ENCODE peak calls at places on chromosome 22, in eight cellular contexts. G is COR-L47; H is coronary artery; U is neuronal stem cell; W is activated CD4-positive, CD25-positive, alpha-beta regulatory T cell; C is activated CD4-positive, alpha-beta T cell treated with anti-CD3 and anti-CD28 coated beads, Interleukin-2, amount 10 ng/mL, durations not matched to agents 7 days and 5 days; P is HS-5; Q is OCI-M1. J is an unnamed sample.

GRCh38 chr22:45644714-45645113 is 26.9 kb upstream of the ATXN10 start:
- DNase-seq in G (no peak), H (no peak), U (no peak), W (no peak), C (no peak), P (no peak), Q (no peak), J (no peak)

GRCh38 chr22:46761539-46762237 is 762 bp upstream of the TBC1D22A start:
- DNase-seq in G (no peak), H (no peak), U (peak; percentile 23), W (no peak), C (no peak), P (no peak), Q (no peak), J (no peak)

GRCh38 chr22:23555118-23555517 is 25.0 kb downstream of the IGLL1 start:
- DNase-seq in G (no peak), H (no peak), U (no peak), W (no peak), C (no peak), P (no peak), Q (no peak), J (no peak)

GRCh38 chr22:42074153-42074750 is at the start of gene PHETA2:
- DNase-seq in G (no peak), H (no peak), U (no peak), W (peak; percentile 23), C (peak; percentile 58), P (no peak), Q (no peak), J (no peak)

GRCh38 chr22:38923463-38924196 is 33.8 kb upstream of the APOBEC3A start:
- DNase-seq in G (no peak), H (peak; percentile 82), U (no peak), W (no peak), C (no peak), P (peak; percentile 36), Q (no peak), J (no peak)

GRCh38 chr22:37132773-37133172 is 16.9 kb downstream of the IL2RB start:
- DNase-seq in G (no peak), H (no peak), U (no peak), W (no peak), C (no peak), P (no peak), Q (no peak), J (no peak)

GRCh38 chr22:18095101-18095805 is 15.4 kb upstream of the TUBA8 start:
- DNase-seq in G (no peak), H (no peak), U (no peak), W (no peak), C (no peak), P (no peak), Q (no peak), J (no peak)

GRCh38 chr22:44758354-44758969 is 6.1 kb downstream of the ARHGAP8 start:
- DNase-seq in G (peak; percentile 15), H (no peak), U (no peak), W (no peak), C (no peak), P (peak; percentile 32), Q (no peak), J (no peak)

GRCh38 chr22:26590525-26590858 is 560 bp upstream of the TPST2 start:
- DNase-seq in G (no peak), H (no peak), U (no peak), W (no peak), C (no peak), P (no peak), Q (no peak), J (no peak)

GRCh38 chr22:46574438-46574992 is 37.1 kb upstream of the CELSR1 start:
- DNase-seq in G (no peak), H (no peak), U (no peak), W (no peak), C (no peak), P (no peak), Q (no peak), J (no peak)

GRCh38 chr22:41576877-41577276 is 12.8 kb downstream of the PMM1 start:
- DNase-seq in G (peak; percentile 28), H (no peak), U (peak; percentile 39), W (no peak), C (peak; percentile 56), P (no peak), Q (peak; percentile 87), J (no peak)

GRCh38 chr22:47736166-47737034 is 974.0 kb downstream of the TBC1D22A start:
- DNase-seq in G (no peak), H (no peak), U (no peak), W (no peak), C (no peak), P (no peak), Q (no peak), J (no peak)

GRCh38 chr22:43180670-43181069 is 6.3 kb downstream of the TTLL12 start:
- DNase-seq in G (no peak), H (no peak), U (no peak), W (no peak), C (no peak), P (no peak), Q (no peak), J (no peak)

GRCh38 chr22:31089101-31090100 is 8.3 kb downstream of the SMTN start:
- DNase-seq in G (no peak), H (peak; percentile 77), U (no peak), W (peak; percentile 23), C (peak; percentile 28), P (no peak), Q (peak; percentile 58), J (no peak)

GRCh38 chr22:48891688-48892380 is 935.8 kb downstream of the BRD1 start:
- DNase-seq in G (no peak), H (no peak), U (no peak), W (no peak), C (no peak), P (no peak), Q (no peak), J (no peak)

GRCh38 chr22:28442951-28443876 is 236.4 kb downstream of the TTC28 start:
- DNase-seq in G (no peak), H (no peak), U (peak; percentile 39), W (no peak), C (peak; percentile 36), P (no peak), Q (peak; percentile 63), J (peak; percentile 58)

GRCh38 chr22:46894081-46894671 is 131.7 kb downstream of the TBC1D22A start:
- DNase-seq in G (no peak), H (no peak), U (no peak), W (no peak), C (no peak), P (no peak), Q (no peak), J (no peak)

GRCh38 chr22:30279932-30280331 is 9.4 kb downstream of the CASTOR1 start:
- DNase-seq in G (no peak), H (no peak), U (no peak), W (no peak), C (no peak), P (no peak), Q (no peak), J (no peak)

GRCh38 chr22:30104501-30105156 is 24.4 kb downstream of the HORMAD2 start:
- DNase-seq in G (no peak), H (no peak), U (no peak), W (no peak), C (peak; percentile 46), P (no peak), Q (no peak), J (no peak)

GRCh38 chr22:46638601-46639431 is 18.6 kb downstream of the GRAMD4 start:
- DNase-seq in G (no peak), H (no peak), U (no peak), W (no peak), C (no peak), P (no peak), Q (no peak), J (no peak)

GRCh38 chr22:49618689-49618953 is 209.1 kb downstream of the BRD1 start:
- DNase-seq in G (no peak), H (no peak), U (no peak), W (no peak), C (no peak), P (no peak), Q (no peak), J (no peak)

GRCh38 chr22:22720201-22720723 is 75.8 kb downstream of the GGTLC2 start:
- DNase-seq in G (peak; percentile 26), H (peak; percentile 35), U (peak; percentile 21), W (no peak), C (peak; percentile 39), P (no peak), Q (peak; percentile 97), J (peak; percentile 25)

GRCh38 chr22:19492504-19493174 is 12.9 kb downstream of the CDC45 start:
- DNase-seq in G (no peak), H (no peak), U (no peak), W (no peak), C (no peak), P (no peak), Q (no peak), J (no peak)

GRCh38 chr22:32905400-32905799 is 103.9 kb downstream of the TIMP3 start:
- DNase-seq in G (no peak), H (no peak), U (no peak), W (no peak), C (no peak), P (no peak), Q (peak; percentile 38), J (no peak)

GRCh38 chr22:37381489-37381888 is 45.8 kb downstream of the ELFN2 start:
- DNase-seq in G (no peak), H (no peak), U (no peak), W (no peak), C (no peak), P (no peak), Q (no peak), J (no peak)

GRCh38 chr22:27576815-27577564 is 224.6 kb downstream of the MN1 start:
- DNase-seq in G (no peak), H (no peak), U (no peak), W (no peak), C (no peak), P (no peak), Q (no peak), J (peak; percentile 93)

GRCh38 chr22:49427941-49428340 is 399.7 kb downstream of the BRD1 start:
- DNase-seq in G (no peak), H (no peak), U (no peak), W (no peak), C (no peak), P (no peak), Q (no peak), J (no peak)

GRCh38 chr22:48857202-48857805 is 970.4 kb downstream of the BRD1 start:
- DNase-seq in G (no peak), H (peak; percentile 31), U (no peak), W (no peak), C (no peak), P (no peak), Q (no peak), J (no peak)

GRCh38 chr22:22195265-22196017 is 49.1 kb upstream of the VPREB1 start:
- DNase-seq in G (peak; percentile 67), H (no peak), U (peak; percentile 74), W (peak; percentile 80), C (peak; percentile 90), P (peak; percentile 28), Q (peak; percentile 88), J (peak; percentile 14)

GRCh38 chr22:33917744-33918406 is 2.4 kb downstream of the LARGE1 start:
- DNase-seq in G (no peak), H (no peak), U (no peak), W (no peak), C (no peak), P (no peak), Q (peak; percentile 9), J (no peak)

J was measured in glomerular endothelial cell.